ENCODE peak calls at places on chromosomes 1 and 21, in six cellular contexts. H is sigmoid colon; L is endodermal cell; J is CD8-positive, alpha-beta memory T cell; Q is astrocyte; Z is MM.1S. E is an unnamed sample. For H3K27me3, the result is how much of the 10 kb centered on the place peaks cover.

GRCh38 chr1:72557446-72558049 is 275.2 kb upstream of the NEGR1 start:
- DNase-seq in H (no peak), L (peak), J (no peak), Q (peak), Z (no peak), E (peak)

GRCh38 chr1:47650205-47650604 is 212.4 kb downstream of the FOXD2 start:
- DNase-seq in H (peak), L (peak), J (no peak), Q (peak), Z (no peak), E (no peak)

GRCh38 chr21:42837421-42838211 is 41.7 kb downstream of the WDR4 start:
- DNase-seq in H (no peak), L (peak), J (no peak), Q (no peak), Z (no peak), E (peak)

GRCh38 chr1:48917901-48918603 is 141.4 kb upstream of the BEND5 start:
- DNase-seq in H (no peak), L (peak), J (peak), Q (no peak), Z (no peak), E (peak)

GRCh38 chr1:22472596-22472995 is 20.9 kb downstream of the ZBTB40 start:
- DNase-seq in H (no peak), L (no peak), J (no peak), Q (no peak), Z (no peak), E (no peak)

GRCh38 chr1:181318858-181319235 is 164.5 kb upstream of the CACNA1E start:
- DNase-seq in H (no peak), L (no peak), J (no peak), Q (no peak), Z (no peak), E (no peak)

GRCh38 chr1:160742428-160743127 is 3.5 kb downstream of the SLAMF7 start:
- DNase-seq in H (no peak), L (no peak), J (no peak), Q (no peak), Z (peak), E (no peak)

GRCh38 chr21:33491373-33492102 is at the start of gene DNAJC28:
- DNase-seq in H (peak), L (peak), J (peak), Q (peak), Z (peak), E (peak)

GRCh38 chr1:70038025-70038424 is 167.4 kb downstream of the LRRC40 start:
- DNase-seq in H (no peak), L (no peak), J (no peak), Q (peak), Z (no peak), E (no peak)

GRCh38 chr21:15441060-15441493 is 288.7 kb upstream of the USP25 start:
- DNase-seq in H (no peak), L (no peak), J (no peak), Q (no peak), Z (no peak), E (no peak)

GRCh38 chr1:36443297-36443696 is 7.0 kb downstream of the OSCP1 start:
- DNase-seq in H (no peak), L (no peak), J (no peak), Q (no peak), Z (no peak), E (no peak)

GRCh38 chr1:220747426-220748090 is 564 bp upstream of the MTARC2 start:
- DNase-seq in H (no peak), L (no peak), J (no peak), Q (no peak), Z (no peak), E (peak)

GRCh38 chr1:236284291-236284711 is 2.5 kb upstream of the ERO1B start:
- DNase-seq in H (no peak), L (no peak), J (no peak), Q (no peak), Z (no peak), E (no peak)
- H3K27ac ChIP-seq in H (no peak), L (no peak), J (no peak), Q (no peak), Z (no peak), E (no peak)

GRCh38 chr1:117135329-117135728 is 13.8 kb upstream of the TRIM45 start:
- DNase-seq in H (no peak), L (no peak), J (no peak), Q (no peak), Z (no peak), E (no peak)
- H3K27me3 ChIP-seq in H (under half), L (under half), J (under half), Q (under half), Z (under half), E (under half)

GRCh38 chr1:23591460-23592208 is 32.3 kb upstream of the ID3 start:
- DNase-seq in H (no peak), L (no peak), J (peak), Q (no peak), Z (no peak), E (no peak)

GRCh38 chr1:23589506-23589872 is 30.2 kb upstream of the ID3 start:
- DNase-seq in H (no peak), L (no peak), J (no peak), Q (no peak), Z (no peak), E (no peak)

GRCh38 chr1:23592209-23592905 is 33.1 kb upstream of the ID3 start:
- DNase-seq in H (no peak), L (no peak), J (no peak), Q (no peak), Z (no peak), E (peak)

GRCh38 chr1:23588749-23589505 is 29.6 kb upstream of the ID3 start:
- DNase-seq in H (no peak), L (no peak), J (no peak), Q (no peak), Z (no peak), E (no peak)

DNA sequence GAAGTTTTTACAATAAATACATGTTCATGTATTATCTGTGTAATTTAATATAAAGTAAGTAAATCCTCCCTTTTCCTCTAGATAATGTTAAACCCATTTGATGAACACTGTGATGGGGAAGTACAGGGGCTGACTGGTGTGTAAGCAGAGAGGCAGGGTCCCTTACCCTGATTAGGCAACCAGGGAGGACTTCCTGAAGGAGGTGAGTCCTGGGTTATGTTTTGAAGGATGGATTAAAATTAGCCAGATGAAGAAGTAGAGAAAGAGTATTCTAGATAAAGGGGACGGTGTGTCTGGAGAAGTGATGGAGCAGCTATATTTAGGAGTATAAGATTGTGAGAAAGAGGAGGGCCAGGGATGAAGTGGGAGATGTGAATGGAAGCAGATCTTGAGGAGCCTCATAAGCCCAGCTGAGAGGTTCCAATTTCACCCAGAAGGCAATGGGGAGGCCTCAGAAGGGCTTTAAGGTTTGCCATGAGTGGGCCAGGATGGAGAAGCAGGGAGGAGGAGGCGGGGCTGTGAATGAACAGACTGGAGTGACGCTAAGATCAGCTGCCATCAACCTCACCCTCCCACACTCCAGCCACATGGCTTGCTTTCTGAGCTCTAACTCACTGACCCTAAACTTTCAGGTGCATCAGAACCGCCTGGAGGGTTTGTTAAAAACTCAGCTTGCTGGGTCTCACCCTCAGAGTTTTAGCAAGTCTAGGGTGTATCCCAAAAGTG is 30.9 kb upstream of the ID3 start:
- DNase-seq in H (no peak), L (no peak), J (no peak), Q (no peak), Z (no peak), E (peak)
- H3K27ac ChIP-seq in H (peak), L (no peak), J (no peak), Q (no peak), Z (no peak), E (peak)

GRCh38 chr1:12542138-12542465 is 75.9 kb downstream of the DHRS3 start:
- DNase-seq in H (peak), L (no peak), J (no peak), Q (no peak), Z (no peak), E (no peak)

GRCh38 chr1:12542596-12543592 is 75.1 kb downstream of the DHRS3 start:
- DNase-seq in H (peak), L (no peak), J (no peak), Q (no peak), Z (no peak), E (no peak)

GRCh38 chr1:12543747-12544146 is 74.3 kb downstream of the DHRS3 start:
- DNase-seq in H (no peak), L (no peak), J (no peak), Q (peak), Z (no peak), E (no peak)

GRCh38 chr1:12544992-12545391 is 73.0 kb downstream of the DHRS3 start:
- DNase-seq in H (peak), L (no peak), J (no peak), Q (no peak), Z (no peak), E (no peak)

DNA sequence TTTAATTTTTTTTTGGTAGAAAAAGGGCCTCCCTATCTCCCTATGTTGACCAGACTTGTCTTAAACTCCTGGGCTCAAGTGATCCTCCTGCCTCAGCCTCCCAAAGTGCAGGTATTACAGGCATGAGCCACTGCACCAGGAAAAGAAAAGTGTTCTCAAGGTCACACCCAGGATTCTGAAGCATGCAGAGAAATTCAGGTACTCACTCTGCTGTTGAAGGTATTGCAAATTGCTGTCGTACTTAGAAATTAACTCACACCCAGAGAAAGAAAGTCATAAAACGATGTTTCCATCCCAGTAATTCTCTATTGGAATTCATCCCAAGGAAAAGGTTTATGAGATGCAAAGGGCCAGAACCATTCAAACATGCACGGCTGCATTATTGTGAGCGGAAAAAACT is 73.7 kb downstream of the DHRS3 start:
- DNase-seq in H (no peak), L (no peak), J (no peak), Q (no peak), Z (no peak), E (no peak)
- H3K27me3 ChIP-seq in H (under half), L (under half), J (under half), Q (under half), Z (under half), E (under half)

GRCh38 chr1:31598980-31599379 is 18.5 kb upstream of the HCRTR1 start:
- DNase-seq in H (no peak), L (no peak), J (no peak), Q (no peak), Z (no peak), E (no peak)
- H3K27ac ChIP-seq in H (no peak), L (no peak), J (no peak), Q (no peak), Z (no peak), E (no peak)

GRCh38 chr21:37737497-37737896 is 178.8 kb downstream of the KCNJ6 start:
- DNase-seq in H (no peak), L (no peak), J (no peak), Q (no peak), Z (no peak), E (no peak)
- H3K27me3 ChIP-seq in H (under half), L (under half), J (under half), Q (under half), Z (under half), E (under half)

DNA sequence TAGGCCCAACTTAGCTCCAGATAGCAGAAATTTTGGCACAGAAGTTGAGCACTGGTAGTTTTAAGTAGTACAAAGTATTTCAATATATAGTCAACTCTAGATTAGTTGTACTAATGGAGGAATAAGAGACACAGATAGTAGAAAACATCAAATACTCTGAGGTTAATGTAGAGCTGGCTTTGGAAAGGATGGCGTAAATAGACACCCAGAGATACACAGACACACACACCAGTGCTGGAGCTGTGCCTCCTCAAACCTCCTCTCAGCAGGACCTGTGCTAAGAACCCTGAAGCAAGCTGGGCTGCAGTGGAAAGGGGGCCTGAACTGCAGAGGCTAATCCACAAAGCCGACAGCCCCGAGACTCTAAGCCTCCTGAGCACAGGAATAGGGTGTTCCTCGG is 67.0 kb upstream of the EDEM3 start:
- DNase-seq in H (no peak), L (no peak), J (no peak), Q (no peak), Z (peak), E (peak)
- H3K27ac ChIP-seq in H (peak), L (no peak), J (no peak), Q (no peak), Z (no peak), E (no peak)